ENCODE peak calls at places on chromosomes 7 and 10, in ten cellular contexts. One of them, this sample, is unnamed.

GRCh38 chr10:89332092-89332633 is 4.4 kb downstream of the IFIT3 start:
- DNase-seq in heart right ventricle: peak
- DNase-seq in Daoy: peak
- DNase-seq in astrocyte of the spinal cord: peak
- DNase-seq in heart left ventricle: no peak
- DNase-seq in CD8-positive, alpha-beta memory T cell: no peak
- DNase-seq in fibroblast of the conjunctiva: no peak
- DNase-seq in GM23338: no peak
- DNase-seq in NCI-H1417: no peak
- DNase-seq in Kasumi-1: peak
- DNase-seq in this sample: peak

GRCh38 chr7:75756340-75757297 is 15.4 kb downstream of the CCL26 start:
- DNase-seq in heart right ventricle: peak
- DNase-seq in Daoy: peak
- DNase-seq in astrocyte of the spinal cord: peak
- DNase-seq in heart left ventricle: no peak
- DNase-seq in CD8-positive, alpha-beta memory T cell: no peak
- DNase-seq in fibroblast of the conjunctiva: no peak
- DNase-seq in GM23338: peak
- DNase-seq in NCI-H1417: peak
- DNase-seq in Kasumi-1: peak
- DNase-seq in this sample: peak

GRCh38 chr7:123148813-123149212 is 51.0 kb downstream of the SLC13A1 start:
- DNase-seq in heart right ventricle: no peak
- DNase-seq in Daoy: no peak
- DNase-seq in astrocyte of the spinal cord: peak
- DNase-seq in heart left ventricle: no peak
- DNase-seq in CD8-positive, alpha-beta memory T cell: no peak
- DNase-seq in fibroblast of the conjunctiva: no peak
- DNase-seq in GM23338: no peak
- DNase-seq in NCI-H1417: peak
- DNase-seq in Kasumi-1: no peak
- DNase-seq in this sample: no peak

GRCh38 chr10:13338337-13339128 is 9.6 kb downstream of the SEPHS1 start:
- DNase-seq in heart right ventricle: no peak
- DNase-seq in Daoy: no peak
- DNase-seq in astrocyte of the spinal cord: peak
- DNase-seq in heart left ventricle: no peak
- DNase-seq in CD8-positive, alpha-beta memory T cell: no peak
- DNase-seq in fibroblast of the conjunctiva: peak
- DNase-seq in GM23338: no peak
- DNase-seq in NCI-H1417: no peak
- DNase-seq in Kasumi-1: no peak
- DNase-seq in this sample: peak

GRCh38 chr10:43056568-43057011 is 20.3 kb upstream of the RET start:
- DNase-seq in heart right ventricle: no peak
- DNase-seq in Daoy: no peak
- DNase-seq in astrocyte of the spinal cord: no peak
- DNase-seq in heart left ventricle: peak
- DNase-seq in CD8-positive, alpha-beta memory T cell: no peak
- DNase-seq in fibroblast of the conjunctiva: no peak
- DNase-seq in GM23338: no peak
- DNase-seq in NCI-H1417: no peak
- DNase-seq in Kasumi-1: no peak
- DNase-seq in this sample: no peak

GRCh38 chr10:14671383-14671782 is 103.3 kb downstream of the FAM107B start:
- DNase-seq in heart right ventricle: no peak
- DNase-seq in Daoy: no peak
- DNase-seq in astrocyte of the spinal cord: no peak
- DNase-seq in heart left ventricle: no peak
- DNase-seq in CD8-positive, alpha-beta memory T cell: no peak
- DNase-seq in fibroblast of the conjunctiva: no peak
- DNase-seq in GM23338: peak
- DNase-seq in NCI-H1417: no peak
- DNase-seq in Kasumi-1: no peak
- DNase-seq in this sample: no peak

GRCh38 chr10:86944907-86945306 is 12.5 kb downstream of the MMRN2 start:
- DNase-seq in heart right ventricle: no peak
- DNase-seq in Daoy: no peak
- DNase-seq in astrocyte of the spinal cord: no peak
- DNase-seq in heart left ventricle: no peak
- DNase-seq in CD8-positive, alpha-beta memory T cell: no peak
- DNase-seq in fibroblast of the conjunctiva: no peak
- DNase-seq in GM23338: no peak
- DNase-seq in NCI-H1417: no peak
- DNase-seq in Kasumi-1: no peak
- DNase-seq in this sample: no peak

GRCh38 chr10:5546891-5547683 is 22.3 kb downstream of the CALML3 start:
- DNase-seq in heart right ventricle: no peak
- DNase-seq in Daoy: peak
- DNase-seq in astrocyte of the spinal cord: peak
- DNase-seq in heart left ventricle: peak
- DNase-seq in CD8-positive, alpha-beta memory T cell: no peak
- DNase-seq in fibroblast of the conjunctiva: no peak
- DNase-seq in GM23338: no peak
- DNase-seq in NCI-H1417: no peak
- DNase-seq in Kasumi-1: no peak
- DNase-seq in this sample: no peak

GRCh38 chr7:67937717-67938191 is 941.1 kb downstream of the TYW1 start:
- DNase-seq in heart right ventricle: peak
- DNase-seq in Daoy: no peak
- DNase-seq in astrocyte of the spinal cord: peak
- DNase-seq in heart left ventricle: no peak
- DNase-seq in CD8-positive, alpha-beta memory T cell: no peak
- DNase-seq in fibroblast of the conjunctiva: peak
- DNase-seq in GM23338: no peak
- DNase-seq in NCI-H1417: no peak
- DNase-seq in Kasumi-1: no peak
- DNase-seq in this sample: peak

GRCh38 chr10:103746598-103746997 is 108.8 kb downstream of the SH3PXD2A start:
- DNase-seq in heart right ventricle: no peak
- DNase-seq in Daoy: no peak
- DNase-seq in astrocyte of the spinal cord: no peak
- DNase-seq in heart left ventricle: no peak
- DNase-seq in CD8-positive, alpha-beta memory T cell: no peak
- DNase-seq in fibroblast of the conjunctiva: no peak
- DNase-seq in GM23338: no peak
- DNase-seq in NCI-H1417: no peak
- DNase-seq in Kasumi-1: no peak
- DNase-seq in this sample: no peak

GRCh38 chr10:89978081-89978480 is 276.7 kb downstream of the KIF20B start:
- DNase-seq in heart right ventricle: no peak
- DNase-seq in Daoy: no peak
- DNase-seq in astrocyte of the spinal cord: no peak
- DNase-seq in heart left ventricle: no peak
- DNase-seq in CD8-positive, alpha-beta memory T cell: no peak
- DNase-seq in fibroblast of the conjunctiva: no peak
- DNase-seq in GM23338: no peak
- DNase-seq in NCI-H1417: no peak
- DNase-seq in Kasumi-1: peak
- DNase-seq in this sample: no peak

GRCh38 chr7:46135561-46135960 is 214.5 kb upstream of the IGFBP3 start:
- DNase-seq in heart right ventricle: no peak
- DNase-seq in Daoy: no peak
- DNase-seq in astrocyte of the spinal cord: no peak
- DNase-seq in heart left ventricle: no peak
- DNase-seq in CD8-positive, alpha-beta memory T cell: no peak
- DNase-seq in fibroblast of the conjunctiva: no peak
- DNase-seq in GM23338: no peak
- DNase-seq in NCI-H1417: no peak
- DNase-seq in Kasumi-1: no peak
- DNase-seq in this sample: no peak

GRCh38 chr7:139720705-139721231 is 57.0 kb downstream of the HIPK2 start:
- DNase-seq in heart right ventricle: no peak
- DNase-seq in Daoy: peak
- DNase-seq in astrocyte of the spinal cord: peak
- DNase-seq in heart left ventricle: no peak
- DNase-seq in CD8-positive, alpha-beta memory T cell: no peak
- DNase-seq in fibroblast of the conjunctiva: no peak
- DNase-seq in GM23338: no peak
- DNase-seq in NCI-H1417: no peak
- DNase-seq in Kasumi-1: no peak
- DNase-seq in this sample: peak

GRCh38 chr7:1741751-1742554 is 71.9 kb downstream of the ELFN1 start:
- DNase-seq in heart right ventricle: peak
- DNase-seq in Daoy: peak
- DNase-seq in astrocyte of the spinal cord: no peak
- DNase-seq in heart left ventricle: no peak
- DNase-seq in CD8-positive, alpha-beta memory T cell: no peak
- DNase-seq in fibroblast of the conjunctiva: no peak
- DNase-seq in GM23338: no peak
- DNase-seq in NCI-H1417: no peak
- DNase-seq in Kasumi-1: no peak
- DNase-seq in this sample: no peak

GRCh38 chr10:93363891-93364648 is 118.1 kb downstream of the MYOF start:
- DNase-seq in heart right ventricle: peak
- DNase-seq in Daoy: no peak
- DNase-seq in astrocyte of the spinal cord: no peak
- DNase-seq in heart left ventricle: peak
- DNase-seq in CD8-positive, alpha-beta memory T cell: no peak
- DNase-seq in fibroblast of the conjunctiva: no peak
- DNase-seq in GM23338: no peak
- DNase-seq in NCI-H1417: no peak
- DNase-seq in Kasumi-1: no peak
- DNase-seq in this sample: no peak

GRCh38 chr10:85624511-85624910 is 742.1 kb downstream of the GRID1 start:
- DNase-seq in heart right ventricle: no peak
- DNase-seq in Daoy: no peak
- DNase-seq in astrocyte of the spinal cord: no peak
- DNase-seq in heart left ventricle: no peak
- DNase-seq in CD8-positive, alpha-beta memory T cell: no peak
- DNase-seq in fibroblast of the conjunctiva: no peak
- DNase-seq in GM23338: no peak
- DNase-seq in NCI-H1417: no peak
- DNase-seq in Kasumi-1: no peak
- DNase-seq in this sample: no peak

GRCh38 chr7:47149971-47150370 is 431.9 kb downstream of the TNS3 start:
- DNase-seq in heart right ventricle: no peak
- DNase-seq in Daoy: no peak
- DNase-seq in astrocyte of the spinal cord: no peak
- DNase-seq in heart left ventricle: no peak
- DNase-seq in CD8-positive, alpha-beta memory T cell: no peak
- DNase-seq in fibroblast of the conjunctiva: no peak
- DNase-seq in GM23338: no peak
- DNase-seq in NCI-H1417: no peak
- DNase-seq in Kasumi-1: no peak
- DNase-seq in this sample: no peak

GRCh38 chr7:141864765-141865447 is 23.6 kb upstream of the PRSS37 start:
- DNase-seq in heart right ventricle: no peak
- DNase-seq in Daoy: no peak
- DNase-seq in astrocyte of the spinal cord: no peak
- DNase-seq in heart left ventricle: no peak
- DNase-seq in CD8-positive, alpha-beta memory T cell: no peak
- DNase-seq in fibroblast of the conjunctiva: no peak
- DNase-seq in GM23338: no peak
- DNase-seq in NCI-H1417: no peak
- DNase-seq in Kasumi-1: peak
- DNase-seq in this sample: no peak

GRCh38 chr10:129764011-129764900 is 199.8 kb downstream of the EBF3 start:
- DNase-seq in heart right ventricle: no peak
- DNase-seq in Daoy: no peak
- DNase-seq in astrocyte of the spinal cord: no peak
- DNase-seq in heart left ventricle: no peak
- DNase-seq in CD8-positive, alpha-beta memory T cell: no peak
- DNase-seq in fibroblast of the conjunctiva: no peak
- DNase-seq in GM23338: no peak
- DNase-seq in NCI-H1417: no peak
- DNase-seq in Kasumi-1: no peak
- DNase-seq in this sample: no peak

GRCh38 chr7:158856883-158857668 is 718 bp downstream of the DYNC2I1 start:
- DNase-seq in heart right ventricle: no peak
- DNase-seq in Daoy: no peak
- DNase-seq in astrocyte of the spinal cord: no peak
- DNase-seq in heart left ventricle: no peak
- DNase-seq in CD8-positive, alpha-beta memory T cell: no peak
- DNase-seq in fibroblast of the conjunctiva: no peak
- DNase-seq in GM23338: no peak
- DNase-seq in NCI-H1417: no peak
- DNase-seq in Kasumi-1: peak
- DNase-seq in this sample: no peak

GRCh38 chr7:148110097-148110868 is 480.3 kb upstream of the C7orf33 start:
- DNase-seq in heart right ventricle: no peak
- DNase-seq in Daoy: peak
- DNase-seq in astrocyte of the spinal cord: no peak
- DNase-seq in heart left ventricle: no peak
- DNase-seq in CD8-positive, alpha-beta memory T cell: no peak
- DNase-seq in fibroblast of the conjunctiva: no peak
- DNase-seq in GM23338: no peak
- DNase-seq in NCI-H1417: peak
- DNase-seq in Kasumi-1: no peak
- DNase-seq in this sample: no peak

GRCh38 chr10:70343712-70344111 is 38.7 kb downstream of the LRRC20 start:
- DNase-seq in heart right ventricle: peak
- DNase-seq in Daoy: no peak
- DNase-seq in astrocyte of the spinal cord: no peak
- DNase-seq in heart left ventricle: no peak
- DNase-seq in CD8-positive, alpha-beta memory T cell: no peak
- DNase-seq in fibroblast of the conjunctiva: no peak
- DNase-seq in GM23338: no peak
- DNase-seq in NCI-H1417: no peak
- DNase-seq in Kasumi-1: no peak
- DNase-seq in this sample: peak

GRCh38 chr10:132523561-132524442 is 13.8 kb upstream of the INPP5A start:
- DNase-seq in heart right ventricle: peak
- DNase-seq in Daoy: no peak
- DNase-seq in astrocyte of the spinal cord: no peak
- DNase-seq in heart left ventricle: peak
- DNase-seq in CD8-positive, alpha-beta memory T cell: no peak
- DNase-seq in fibroblast of the conjunctiva: no peak
- DNase-seq in GM23338: no peak
- DNase-seq in NCI-H1417: no peak
- DNase-seq in Kasumi-1: no peak
- DNase-seq in this sample: no peak

GRCh38 chr10:75379234-75379724 is 22.3 kb downstream of the ZNF503 start:
- DNase-seq in heart right ventricle: no peak
- DNase-seq in Daoy: no peak
- DNase-seq in astrocyte of the spinal cord: no peak
- DNase-seq in heart left ventricle: no peak
- DNase-seq in CD8-positive, alpha-beta memory T cell: no peak
- DNase-seq in fibroblast of the conjunctiva: no peak
- DNase-seq in GM23338: no peak
- DNase-seq in NCI-H1417: peak
- DNase-seq in Kasumi-1: no peak
- DNase-seq in this sample: no peak

GRCh38 chr10:110859947-110860376 is 11.8 kb upstream of the PDCD4 start:
- DNase-seq in heart right ventricle: no peak
- DNase-seq in Daoy: no peak
- DNase-seq in astrocyte of the spinal cord: peak
- DNase-seq in heart left ventricle: no peak
- DNase-seq in CD8-positive, alpha-beta memory T cell: no peak
- DNase-seq in fibroblast of the conjunctiva: peak
- DNase-seq in GM23338: no peak
- DNase-seq in NCI-H1417: no peak
- DNase-seq in Kasumi-1: peak
- DNase-seq in this sample: peak

GRCh38 chr7:18558503-18558902 is 63.0 kb downstream of the HDAC9 start:
- DNase-seq in heart right ventricle: no peak
- DNase-seq in Daoy: peak
- DNase-seq in astrocyte of the spinal cord: peak
- DNase-seq in heart left ventricle: no peak
- DNase-seq in CD8-positive, alpha-beta memory T cell: no peak
- DNase-seq in fibroblast of the conjunctiva: no peak
- DNase-seq in GM23338: no peak
- DNase-seq in NCI-H1417: peak
- DNase-seq in Kasumi-1: no peak
- DNase-seq in this sample: peak

GRCh38 chr10:7248148-7248547 is 162.7 kb downstream of the SFMBT2 start:
- DNase-seq in heart right ventricle: no peak
- DNase-seq in Daoy: no peak
- DNase-seq in astrocyte of the spinal cord: no peak
- DNase-seq in heart left ventricle: no peak
- DNase-seq in CD8-positive, alpha-beta memory T cell: no peak
- DNase-seq in fibroblast of the conjunctiva: no peak
- DNase-seq in GM23338: no peak
- DNase-seq in NCI-H1417: no peak
- DNase-seq in Kasumi-1: no peak
- DNase-seq in this sample: no peak

GRCh38 chr10:114634607-114634974 is 23.5 kb downstream of the ABLIM1 start:
- DNase-seq in heart right ventricle: peak
- DNase-seq in Daoy: peak
- DNase-seq in astrocyte of the spinal cord: peak
- DNase-seq in heart left ventricle: no peak
- DNase-seq in CD8-positive, alpha-beta memory T cell: no peak
- DNase-seq in fibroblast of the conjunctiva: peak
- DNase-seq in GM23338: no peak
- DNase-seq in NCI-H1417: no peak
- DNase-seq in Kasumi-1: no peak
- DNase-seq in this sample: peak

This sample was measured in GM03348.